ENCODE peak calls at places on chromosomes 13 and 19, in eight cellular contexts. M is fibroblast of lung; B is heart left ventricle; I is CD4-positive, CD25-positive, alpha-beta regulatory T cell; Y is lung; H is IMR-90; L is brain microvascular endothelial cell; D is GM23248. R is an unnamed sample.

GRCh38 chr13:28394422-28394821 is 100.5 kb downstream of the FLT1 start:
- DNase-seq in M (no peak), B (no peak), I (no peak), Y (no peak), H (peak; percentile 34), L (peak; percentile 50), D (peak; percentile 74), R (no peak)

GRCh38 chr13:110409581-110409992 is 102.5 kb downstream of the COL4A2 start:
- DNase-seq in M (peak; percentile 93), B (peak; percentile 72), I (no peak), Y (no peak), H (peak; percentile 68), L (peak; percentile 96), D (no peak), R (no peak)

GRCh38 chr13:85853901-85854663 is 54.9 kb upstream of the SLITRK6 start:
- DNase-seq in M (no peak), B (no peak), I (no peak), Y (no peak), H (no peak), L (no peak), D (no peak), R (no peak)

GRCh38 chr13:113997845-113998751 is 24.2 kb upstream of the C13orf46 start:
- DNase-seq in M (peak; percentile 21), B (peak; percentile 69), I (no peak), Y (no peak), H (peak; percentile 79), L (peak; percentile 77), D (peak; percentile 88), R (no peak)

GRCh38 chr13:101152184-101152583 is 264.1 kb downstream of the NALCN start:
- DNase-seq in M (no peak), B (no peak), I (no peak), Y (no peak), H (no peak), L (no peak), D (no peak), R (no peak)

GRCh38 chr13:30143671-30144400 is 163.5 kb downstream of the KATNAL1 start:
- DNase-seq in M (peak; percentile 65), B (no peak), I (no peak), Y (no peak), H (peak; percentile 81), L (peak; percentile 43), D (peak; percentile 85), R (peak; percentile 54)

GRCh38 chr13:75641026-75641425 is 4.9 kb downstream of the LMO7 start:
- DNase-seq in M (no peak), B (no peak), I (no peak), Y (no peak), H (no peak), L (no peak), D (no peak), R (no peak)

GRCh38 chr19:8210660-8211101 is 1.5 kb downstream of the CERS4 start:
- DNase-seq in M (no peak), B (no peak), I (no peak), Y (no peak), H (no peak), L (no peak), D (no peak), R (peak; percentile 33)

GRCh38 chr19:43572172-43572588 is 3.1 kb downstream of the XRCC1 start:
- DNase-seq in M (no peak), B (no peak), I (no peak), Y (no peak), H (no peak), L (no peak), D (no peak), R (no peak)

GRCh38 chr19:49936549-49936948 is 7.2 kb upstream of the NUP62 start:
- DNase-seq in M (no peak), B (no peak), I (no peak), Y (no peak), H (no peak), L (no peak), D (no peak), R (no peak)

GRCh38 chr13:25044071-25044470 is 51.9 kb upstream of the PABPC3 start:
- DNase-seq in M (no peak), B (no peak), I (no peak), Y (no peak), H (no peak), L (no peak), D (no peak), R (no peak)

GRCh38 chr19:43606569-43607229 is 5.2 kb upstream of the SRRM5 start:
- DNase-seq in M (no peak), B (no peak), I (no peak), Y (no peak), H (no peak), L (no peak), D (no peak), R (no peak)

DNA sequence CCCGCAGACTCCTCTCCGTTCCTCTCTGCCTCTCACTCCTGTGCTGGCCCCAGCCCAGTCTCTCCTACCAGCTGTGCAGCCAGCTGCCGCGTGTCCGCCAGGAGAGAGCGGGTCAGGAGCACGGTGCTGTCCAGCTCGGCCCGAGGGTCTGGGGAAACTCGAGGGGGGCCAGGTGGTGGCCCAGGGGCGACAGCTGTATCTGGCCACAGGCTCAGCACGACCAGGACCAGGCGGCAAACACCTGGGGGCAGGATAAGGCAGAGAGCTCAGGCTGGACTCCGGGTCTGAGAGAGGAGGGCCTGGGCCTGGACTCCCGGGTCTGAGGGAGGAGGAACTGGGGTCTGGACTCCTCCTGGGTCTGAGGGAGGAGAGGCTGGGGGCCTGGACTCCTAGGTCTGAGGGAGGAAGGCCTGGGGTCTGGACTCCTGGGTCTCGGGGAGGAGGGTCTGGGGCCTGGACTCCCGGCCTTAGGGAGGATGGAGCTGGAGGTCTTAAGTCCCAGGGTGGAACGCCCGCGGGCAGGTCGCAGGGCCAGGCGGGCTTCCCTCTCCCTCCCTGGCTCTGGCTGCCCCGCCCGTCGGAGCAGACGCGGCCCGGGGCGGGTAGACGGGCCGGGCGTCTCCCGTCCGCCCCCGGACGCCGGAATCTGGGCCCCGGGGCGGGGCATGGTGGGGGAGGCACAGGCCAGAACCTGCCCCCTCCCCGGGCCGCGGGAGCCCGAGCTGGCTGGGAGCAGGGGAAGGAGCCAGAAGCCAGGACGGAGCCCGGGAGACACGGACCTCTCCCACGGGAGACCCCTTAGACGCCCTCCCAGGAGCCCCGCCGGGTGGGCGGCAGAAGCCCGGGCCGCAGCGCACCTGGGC is 1.3 kb downstream of the IL11 start:
- DNase-seq in M (peak; percentile 68), B (peak; percentile 54), I (no peak), Y (no peak), H (peak; percentile 49), L (peak; percentile 16), D (peak; percentile 93), R (no peak)
- H3K4me3 ChIP-seq in M (peak overlapping the region; percentile 24), B (no peak overlapping the region), I (no peak overlapping the region), Y (no peak overlapping the region), H (peak overlapping the region; percentile 73), L (peak overlapping the region; percentile 83), D (peak overlapping the region; percentile 75), R (no peak overlapping the region)

DNA sequence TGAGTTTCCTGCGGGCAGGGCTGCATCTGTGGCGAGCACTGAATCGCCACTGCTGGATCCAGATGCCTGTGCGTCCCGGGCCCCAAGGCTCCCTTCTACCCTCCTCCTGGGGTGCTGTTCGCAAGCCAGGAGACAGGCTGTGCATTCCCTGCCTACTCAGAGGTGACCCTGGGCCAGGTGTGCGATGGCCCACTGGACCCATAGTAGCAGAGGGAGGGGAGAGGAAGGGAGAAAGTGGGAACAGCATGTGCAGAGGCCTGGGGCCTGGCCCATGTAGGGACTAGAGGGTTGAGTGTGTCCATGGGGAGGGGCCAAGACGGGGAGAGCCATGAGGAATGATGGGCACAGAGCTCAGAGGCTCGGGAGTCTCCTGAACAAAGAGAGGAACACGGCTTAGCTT is 27.3 kb downstream of the CARM1 start:
- DNase-seq in M (no peak), B (peak; percentile 25), I (no peak), Y (no peak), H (no peak), L (no peak), D (no peak), R (no peak)
- H3K4me3 ChIP-seq in M (no peak overlapping the region), B (no peak overlapping the region), I (no peak overlapping the region), Y (no peak overlapping the region), H (no peak overlapping the region), L (no peak overlapping the region), D (no peak overlapping the region), R (no peak overlapping the region)

GRCh38 chr19:3138268-3138667 is 2.4 kb downstream of the GNA15 start:
- DNase-seq in M (no peak), B (peak; percentile 5), I (no peak), Y (no peak), H (no peak), L (no peak), D (no peak), R (no peak)

GRCh38 chr19:3133793-3134116 is 2.1 kb upstream of the GNA15 start:
- DNase-seq in M (no peak), B (no peak), I (no peak), Y (no peak), H (no peak), L (no peak), D (no peak), R (no peak)

GRCh38 chr19:3135961-3136683 is at the start of gene GNA15:
- DNase-seq in M (no peak), B (peak; percentile 18), I (peak; percentile 53), Y (peak; percentile 64), H (no peak), L (no peak), D (no peak), R (peak; percentile 34)

GRCh38 chr19:3137139-3137538 is 1.3 kb downstream of the GNA15 start:
- DNase-seq in M (no peak), B (peak; percentile 26), I (no peak), Y (no peak), H (no peak), L (no peak), D (no peak), R (no peak)

GRCh38 chr19:3136684-3137055 is 837 bp downstream of the GNA15 start:
- DNase-seq in M (no peak), B (peak; percentile 18), I (no peak), Y (no peak), H (no peak), L (no peak), D (no peak), R (no peak)
- H3K4me3 ChIP-seq in M (no peak overlapping the region), B (peak overlapping the region; percentile 33), I (peak overlapping the region; percentile 64), Y (peak overlapping the region; percentile 40), H (no peak overlapping the region), L (no peak overlapping the region), D (no peak overlapping the region), R (peak overlapping the region; percentile 58)

GRCh38 chr13:42973581-42973980 is 18.5 kb downstream of the EPSTI1 start:
- DNase-seq in M (no peak), B (no peak), I (no peak), Y (no peak), H (no peak), L (no peak), D (no peak), R (no peak)

GRCh38 chr13:42969558-42970172 is 22.4 kb downstream of the EPSTI1 start:
- DNase-seq in M (peak; percentile 39), B (peak; percentile 70), I (peak; percentile 68), Y (peak; percentile 76), H (peak; percentile 69), L (peak; percentile 68), D (peak; percentile 78), R (peak; percentile 80)

GRCh38 chr13:42968906-42969305 is 23.1 kb downstream of the EPSTI1 start:
- DNase-seq in M (no peak), B (no peak), I (no peak), Y (peak; percentile 52), H (no peak), L (no peak), D (no peak), R (no peak)

GRCh38 chr13:42970824-42971669 is 21.0 kb downstream of the EPSTI1 start:
- DNase-seq in M (peak; percentile 37), B (no peak), I (peak; percentile 23), Y (no peak), H (peak; percentile 43), L (peak; percentile 64), D (peak; percentile 66), R (peak; percentile 81)

GRCh38 chr13:42971670-42972355 is 20.2 kb downstream of the EPSTI1 start:
- DNase-seq in M (peak; percentile 13), B (no peak), I (no peak), Y (no peak), H (peak; percentile 26), L (peak; percentile 71), D (peak; percentile 61), R (peak; percentile 30)
- H3K4me3 ChIP-seq in M (no peak overlapping the region), B (no peak overlapping the region), I (no peak overlapping the region), Y (no peak overlapping the region), H (no peak overlapping the region), L (no peak overlapping the region), D (no peak overlapping the region), R (no peak overlapping the region)

R was measured in GM12865.